ENCODE peak calls at places on chromosomes 13 and 19, in ten cellular contexts. I is OCI-LY7, Q is GM23248, G is PC-3, V is MM.1S, D is Karpas-422, H is hepatocyte, J is SK-N-SH, F is GM23338, E is HCT116. U is an unnamed sample.

GRCh38 chr13:111219306-111219705 is 101.1 kb upstream of the TEX29 start:
- DNase-seq in F (no peak), J (no peak), D (no peak), V (no peak), G (no peak), H (no peak), E (no peak), I (no peak), Q (peak; percentile 89), U (no peak)

GRCh38 chr13:50130686-50131051 is 115.4 kb downstream of the KCNRG start:
- DNase-seq in E (no peak), I (peak; percentile 51), Q (peak; percentile 79), H (peak; percentile 22), F (peak; percentile 44), V (peak; percentile 17), G (peak; percentile 21), J (peak; percentile 75), D (no peak), U (peak; percentile 24)

GRCh38 chr13:45809810-45810394 is 41.7 kb downstream of the SIAH3 start:
- DNase-seq in J (no peak), V (peak; percentile 16), I (no peak), Q (no peak), F (no peak), D (no peak), G (no peak), E (no peak), H (no peak), U (no peak)

GRCh38 chr13:73388586-73388985 is 329.8 kb downstream of the KLF5 start:
- DNase-seq in F (no peak), H (no peak), V (no peak), I (no peak), Q (no peak), J (no peak), D (no peak), E (no peak), G (peak; percentile 30), U (no peak)

GRCh38 chr13:98842858-98843481 is 90.5 kb upstream of the SLC15A1 start:
- DNase-seq in D (peak; percentile 91), F (peak; percentile 89), E (peak; percentile 57), G (peak; percentile 69), I (peak; percentile 71), V (peak; percentile 62), J (peak; percentile 72), H (peak; percentile 87), Q (peak; percentile 84), U (peak; percentile 59)

GRCh38 chr19:4986471-4986888 is 17.6 kb downstream of the KDM4B start:
- DNase-seq in D (no peak), Q (no peak), E (no peak), H (no peak), F (no peak), I (no peak), V (no peak), J (no peak), G (no peak), U (no peak)

GRCh38 chr19:47483800-47484690 is at the start of gene KPTN:
- DNase-seq in I (peak; percentile 94), V (peak; percentile 88), Q (peak; percentile 95), J (peak; percentile 98), G (peak; percentile 80), D (peak; percentile 96), H (peak; percentile 95), E (peak; percentile 86), F (peak; percentile 96), U (peak; percentile 88)

GRCh38 chr13:30299746-30300145 is 7.6 kb downstream of the KATNAL1 start:
- DNase-seq in H (no peak), I (no peak), G (no peak), D (no peak), Q (peak; percentile 42), V (no peak), E (no peak), F (no peak), J (no peak), U (no peak)

GRCh38 chr19:56161534-56161933 is 14.3 kb upstream of the GALP start:
- DNase-seq in V (no peak), I (no peak), F (no peak), Q (no peak), E (no peak), J (no peak), D (no peak), G (no peak), H (peak; percentile 3), U (no peak)

GRCh38 chr19:48190288-48191284 is 20.1 kb downstream of the ZSWIM9 start:
- DNase-seq in J (no peak), E (peak; percentile 50), H (peak; percentile 83), Q (no peak), I (peak; percentile 90), F (peak; percentile 98), D (peak; percentile 81), G (peak; percentile 97), V (no peak), U (no peak)

GRCh38 chr13:85406269-85406975 is 392.8 kb downstream of the SLITRK6 start:
- DNase-seq in F (no peak), I (no peak), J (no peak), D (no peak), E (no peak), V (no peak), Q (no peak), H (no peak), G (no peak), U (no peak)

GRCh38 chr13:52835071-52835793 is 13.2 kb downstream of the PCDH8 start:
- DNase-seq in G (no peak), E (no peak), J (peak; percentile 54), V (no peak), F (no peak), Q (no peak), I (no peak), H (no peak), D (peak; percentile 17), U (no peak)

GRCh38 chr13:52830946-52831345 is 17.5 kb downstream of the PCDH8 start:
- DNase-seq in Q (peak; percentile 12), G (peak; percentile 1), V (no peak), J (no peak), D (peak; percentile 68), H (no peak), F (no peak), I (no peak), E (no peak), U (no peak)

GRCh38 chr13:52833261-52833660 is 15.2 kb downstream of the PCDH8 start:
- DNase-seq in E (no peak), Q (no peak), F (no peak), D (no peak), I (no peak), G (no peak), J (no peak), V (no peak), H (no peak), U (no peak)

GRCh38 chr13:52827839-52828238 is 20.6 kb downstream of the PCDH8 start:
- DNase-seq in E (no peak), Q (no peak), F (no peak), H (no peak), I (no peak), G (no peak), D (peak; percentile 27), V (no peak), J (peak; percentile 88), U (no peak)

DNA sequence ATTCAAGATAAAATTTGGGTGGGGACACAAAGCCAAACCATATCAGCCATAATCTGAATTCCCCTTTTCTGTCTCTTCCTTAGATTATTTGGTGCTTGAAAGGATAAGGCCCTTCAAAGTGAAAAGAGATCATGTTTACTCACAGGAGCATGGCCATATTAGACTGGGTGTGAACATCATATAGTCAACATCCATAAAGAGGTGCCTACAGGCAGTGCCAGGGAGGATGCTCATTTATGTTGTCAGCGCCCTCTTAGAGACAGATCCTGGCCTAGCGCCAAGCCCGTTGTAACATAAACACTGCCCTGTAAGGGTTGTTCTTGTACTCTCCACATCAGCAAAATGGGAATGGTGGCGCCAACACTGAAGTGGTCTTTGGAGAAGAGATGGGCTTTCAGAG is 16.2 kb downstream of the PCDH8 start:
- DNase-seq in V (no peak), J (no peak), Q (no peak), H (no peak), I (no peak), D (peak; percentile 12), E (no peak), F (no peak), G (no peak), U (no peak)
- H2AFZ ChIP-seq in V (no peak overlapping the region), J (no peak overlapping the region), Q (no peak overlapping the region), H (no peak overlapping the region), I (no peak overlapping the region), D (no peak overlapping the region), E (no peak overlapping the region), F (peak overlapping the region; percentile 56), G (no peak overlapping the region), U (no peak overlapping the region)

GRCh38 chr13:108983273-108983672 is 353.9 kb downstream of the MYO16 start:
- DNase-seq in E (no peak), F (no peak), I (no peak), Q (no peak), G (no peak), V (no peak), H (no peak), D (no peak), J (no peak), U (no peak)
- H3K4me1 ChIP-seq in E (no peaks in the 10 kb centered on the region), F (peaks cover 13% of the 10 kb centered on the region), I (no peaks in the 10 kb centered on the region), Q (no peaks in the 10 kb centered on the region), G (peaks cover 12% of the 10 kb centered on the region), V (no peaks in the 10 kb centered on the region), H (peaks cover 4% of the 10 kb centered on the region), D (no peaks in the 10 kb centered on the region), J (no peaks in the 10 kb centered on the region), U (no peaks in the 10 kb centered on the region)

DNA sequence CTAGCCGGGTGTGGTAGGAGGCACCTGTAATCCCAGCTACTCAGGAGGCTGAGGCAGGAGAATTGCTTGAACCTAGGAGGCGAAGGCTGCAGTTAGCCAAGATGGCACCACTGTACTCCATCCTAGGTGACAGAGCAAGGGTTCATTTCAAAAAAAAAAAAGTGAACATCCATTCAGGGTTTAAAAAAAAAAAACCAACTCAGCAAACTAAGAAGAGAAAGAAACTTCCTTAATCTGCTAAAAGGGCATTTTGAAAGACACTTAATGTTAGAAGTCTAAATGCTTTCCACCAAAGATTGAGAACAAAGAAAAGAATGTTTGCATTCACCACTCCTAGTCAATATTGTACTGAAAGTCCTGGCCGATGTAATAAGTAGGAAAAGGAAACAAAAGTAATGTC is 7.1 kb upstream of the PSMC4 start:
- DNase-seq in F (no peak), G (no peak), Q (no peak), I (no peak), D (no peak), E (no peak), V (no peak), J (no peak), H (no peak), U (no peak)
- H3K9me2 ChIP-seq in F (no peaks in the 10 kb centered on the region), G (no peaks in the 10 kb centered on the region), Q (no peaks in the 10 kb centered on the region), I (no peaks in the 10 kb centered on the region), D (no peaks in the 10 kb centered on the region), E (no peaks in the 10 kb centered on the region), V (no peaks in the 10 kb centered on the region), J (no peaks in the 10 kb centered on the region), H (no peaks in the 10 kb centered on the region), U (no peaks in the 10 kb centered on the region)

DNA sequence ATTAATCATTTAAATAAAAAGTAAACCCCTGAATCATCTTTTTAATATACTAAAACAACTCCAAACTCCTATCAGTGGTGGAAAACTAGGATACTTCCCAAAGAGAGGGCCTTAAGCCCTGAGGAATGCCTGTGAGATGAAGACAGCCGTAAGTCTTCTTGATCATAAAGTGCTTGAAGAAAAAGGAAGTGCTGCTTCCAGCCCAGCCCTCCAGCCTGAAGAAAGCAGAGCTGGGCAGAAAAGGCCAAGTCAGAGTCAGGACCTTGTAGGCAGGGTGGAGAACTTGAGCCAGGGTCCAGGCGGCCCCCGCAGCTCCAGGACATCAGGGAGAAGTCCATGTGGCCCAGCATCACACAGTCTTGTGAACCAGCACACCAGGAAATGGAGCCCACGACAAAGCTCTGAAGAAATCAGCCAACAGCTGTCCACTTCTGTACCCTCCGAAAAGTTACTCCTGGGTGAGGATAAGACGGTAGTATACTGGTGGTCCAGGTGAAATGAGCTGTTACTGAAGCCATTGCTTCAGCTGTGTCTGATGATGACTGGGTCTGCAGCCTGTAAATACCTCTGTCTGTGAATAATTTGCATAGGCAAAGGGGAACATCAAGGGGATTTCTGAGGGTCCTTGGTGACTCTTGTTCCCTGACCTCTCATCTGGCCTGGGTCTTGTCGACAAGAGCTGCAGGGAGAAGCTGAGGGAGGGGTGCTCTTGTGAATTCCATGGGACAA is 18.7 kb upstream of the CRYL1 start:
- DNase-seq in Q (no peak), F (no peak), J (no peak), E (no peak), H (no peak), G (no peak), D (peak; percentile 60), I (no peak), V (no peak), U (no peak)
- H2AFZ ChIP-seq in Q (no peak overlapping the region), F (peak overlapping the region; percentile 94), J (no peak overlapping the region), E (no peak overlapping the region), H (no peak overlapping the region), G (no peak overlapping the region), D (peak overlapping the region; percentile 93), I (no peak overlapping the region), V (no peak overlapping the region), U (no peak overlapping the region)